ENCODE peak calls at places on chromosome X, in four cellular contexts. C, P, E and Y are unnamed samples. For H3K36me3, the result is how much of the 10 kb centered on the place peaks cover.

GRCh38 chrX:105880491-105880890 is 58.2 kb downstream of the NRK start:
- DNase-seq in C (no peak), P (no peak), E (no peak), Y (no peak)

GRCh38 chrX:94645727-94646126 is 971.7 kb downstream of the FAM133A start:
- DNase-seq in C (no peak), E (no peak), P (no peak), Y (no peak)

GRCh38 chrX:2654436-2655340 is 36.4 kb upstream of the CD99 start:
- DNase-seq in E (no peak), P (no peak), C (no peak), Y (no peak)

GRCh38 chrX:12570859-12571501 is 220.2 kb upstream of the PRPS2 start:
- DNase-seq in P (no peak), C (no peak), E (no peak), Y (no peak)

GRCh38 chrX:3166670-3167455 is 125.6 kb downstream of the ARSF start:
- DNase-seq in P (no peak), E (no peak), C (no peak), Y (no peak)

GRCh38 chrX:123673813-123674212 is 59.0 kb downstream of the THOC2 start:
- DNase-seq in P (no peak), E (no peak), C (no peak), Y (no peak)

GRCh38 chrX:145484740-145485139 is 237.4 kb downstream of the SPANXN1 start:
- DNase-seq in E (no peak), P (peak), C (no peak), Y (no peak)

GRCh38 chrX:21725498-21725897 is 32.4 kb downstream of the SMPX start:
- DNase-seq in P (peak), C (no peak), E (no peak), Y (no peak)

GRCh38 chrX:48688531-48689142 is 5.0 kb downstream of the WAS start:
- DNase-seq in E (no peak), P (no peak), C (no peak), Y (no peak)

GRCh38 chrX:13764765-13765164 is 30.2 kb downstream of the OFD1 start:
- DNase-seq in E (no peak), C (no peak), P (no peak), Y (peak)

GRCh38 chrX:119040432-119040831 is 32.4 kb upstream of the CT47C1 start:
- DNase-seq in E (no peak), P (no peak), C (no peak), Y (no peak)

GRCh38 chrX:103363046-103363445 is 6.7 kb downstream of the TCEAL9 start:
- DNase-seq in C (no peak), P (no peak), E (no peak), Y (no peak)

GRCh38 chrX:150200820-150201287 is 162.3 kb upstream of the MAMLD1 start:
- DNase-seq in E (peak), P (peak), C (peak), Y (no peak)

GRCh38 chrX:47628980-47629379 is 750 bp downstream of the CFP start:
- DNase-seq in P (peak), E (no peak), C (no peak), Y (no peak)

GRCh38 chrX:130756233-130756632 is 146.8 kb downstream of the ENOX2 start:
- DNase-seq in P (no peak), E (no peak), C (no peak), Y (no peak)

GRCh38 chrX:153456704-153457103 is 10.8 kb upstream of the TREX2 start:
- DNase-seq in P (no peak), C (no peak), E (no peak), Y (no peak)
- H3K36me3 ChIP-seq in P (under half), C (under half), E (under half), Y (under half)

DNA sequence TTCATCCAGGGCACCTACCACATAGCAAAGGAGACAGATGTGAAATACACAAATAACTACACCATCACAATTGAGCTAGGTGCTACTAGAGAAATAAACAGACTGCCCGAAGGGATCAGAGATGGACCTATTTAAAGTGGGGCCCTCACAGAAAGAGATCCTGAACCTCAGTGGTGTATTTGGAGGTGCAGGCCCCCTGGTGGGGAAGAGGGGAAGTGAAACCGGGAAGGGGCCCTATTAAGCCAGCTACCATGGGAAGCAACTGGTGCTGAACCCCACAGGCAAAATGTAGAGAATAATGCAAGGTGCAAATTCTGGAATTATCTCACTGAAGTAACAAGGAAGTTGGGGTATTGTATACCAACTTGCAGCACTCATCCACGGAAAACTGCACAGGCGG is 78.6 kb upstream of the FAM9A start:
- DNase-seq in P (peak), E (peak), C (no peak), Y (no peak)
- TF ChIP-seq CTCF in P (peak), E (peak), C (peak), Y (peak)

GRCh38 chrX:40055495-40055894 is 42.3 kb downstream of the BCOR start:
- DNase-seq in E (no peak), C (no peak), P (peak), Y (no peak)

GRCh38 chrX:40056420-40056819 is 41.3 kb downstream of the BCOR start:
- DNase-seq in C (no peak), P (no peak), E (no peak), Y (no peak)

GRCh38 chrX:40058719-40059118 is 39.0 kb downstream of the BCOR start:
- DNase-seq in P (no peak), E (peak), C (no peak), Y (no peak)

GRCh38 chrX:40057405-40057804 is 40.4 kb downstream of the BCOR start:
- DNase-seq in P (no peak), E (no peak), C (no peak), Y (no peak)

GRCh38 chrX:40054793-40055192 is 43.0 kb downstream of the BCOR start:
- DNase-seq in P (peak), E (no peak), C (no peak), Y (no peak)
- H3K36me3 ChIP-seq in P (under half), E (half or more), C (under half), Y (under half)

GRCh38 chrX:110420771-110421498 is 62.3 kb downstream of the RTL9 start:
- DNase-seq in E (no peak), P (no peak), C (no peak), Y (no peak)

GRCh38 chrX:110425222-110425621 is 66.6 kb downstream of the RTL9 start:
- DNase-seq in C (no peak), P (no peak), E (no peak), Y (no peak)

GRCh38 chrX:110418220-110418856 is 59.7 kb downstream of the RTL9 start:
- DNase-seq in E (peak), C (no peak), P (peak), Y (no peak)

GRCh38 chrX:110418857-110419249 is 60.2 kb downstream of the RTL9 start:
- DNase-seq in P (peak), C (no peak), E (no peak), Y (no peak)

GRCh38 chrX:110421499-110422455 is 63.1 kb downstream of the RTL9 start:
- DNase-seq in C (no peak), P (peak), E (peak), Y (peak)
- TF ChIP-seq CTCF in C (peak), P (no peak), E (no peak), Y (no peak)